ENCODE peak calls at places on chromosome 5, in eight cellular contexts. T, W, H, J, V, F, E and G are unnamed samples.

GRCh38 chr5:6485441-6485840 is 36.8 kb downstream of the UBE2QL1 start:
- DNase-seq in T (no peak), W (no peak), H (no peak), J (no peak), V (no peak), F (no peak), E (no peak), G (no peak)

GRCh38 chr5:68246802-68247201 is 31.2 kb downstream of the PIK3R1 start:
- DNase-seq in T (no peak), W (no peak), H (no peak), J (no peak), V (no peak), F (no peak), E (no peak), G (peak)

GRCh38 chr5:171586436-171586835 is 167.0 kb downstream of the FGF18 start:
- DNase-seq in T (no peak), W (no peak), H (no peak), J (no peak), V (no peak), F (no peak), E (no peak), G (no peak)

GRCh38 chr5:1762121-1762877 is 37.3 kb downstream of the MRPL36 start:
- DNase-seq in T (no peak), W (no peak), H (peak), J (no peak), V (no peak), F (no peak), E (no peak), G (no peak)

GRCh38 chr5:73985145-73985544 is 359.1 kb downstream of the ARHGEF28 start:
- DNase-seq in T (no peak), W (no peak), H (no peak), J (peak), V (peak), F (no peak), E (no peak), G (peak)

GRCh38 chr5:27328480-27328879 is 290.1 kb upstream of the CDH9 start:
- DNase-seq in T (no peak), W (peak), H (no peak), J (peak), V (peak), F (no peak), E (no peak), G (peak)

GRCh38 chr5:66538531-66538930 is 57.7 kb upstream of the MAST4 start:
- DNase-seq in T (no peak), W (no peak), H (no peak), J (no peak), V (peak), F (no peak), E (no peak), G (no peak)

GRCh38 chr5:124789104-124789605 is 42.7 kb upstream of the ZNF608 start:
- DNase-seq in T (no peak), W (no peak), H (no peak), J (no peak), V (no peak), F (no peak), E (no peak), G (no peak)

GRCh38 chr5:5979362-5979760 is 399.0 kb downstream of the MED10 start:
- DNase-seq in T (no peak), W (no peak), H (no peak), J (no peak), V (no peak), F (no peak), E (no peak), G (no peak)

GRCh38 chr5:82319977-82320376 is 41.8 kb upstream of the RPS23 start:
- DNase-seq in T (no peak), W (no peak), H (no peak), J (no peak), V (no peak), F (no peak), E (no peak), G (no peak)

GRCh38 chr5:150376799-150377771 is 19.6 kb downstream of the TCOF1 start:
- DNase-seq in T (no peak), W (no peak), H (no peak), J (peak), V (peak), F (no peak), E (no peak), G (no peak)

GRCh38 chr5:118447350-118447749 is 541.0 kb downstream of the DTWD2 start:
- DNase-seq in T (no peak), W (no peak), H (no peak), J (no peak), V (no peak), F (no peak), E (no peak), G (no peak)

GRCh38 chr5:107672212-107673105 is 1.7 kb upstream of the EFNA5 start:
- DNase-seq in T (peak), W (peak), H (peak), J (peak), V (peak), F (peak), E (peak), G (peak)

GRCh38 chr5:173191015-173191414 is 44.0 kb downstream of the NKX2-5 start:
- DNase-seq in T (no peak), W (no peak), H (no peak), J (no peak), V (no peak), F (no peak), E (no peak), G (no peak)

GRCh38 chr5:5645198-5645597 is 222.7 kb downstream of the ICE1 start:
- DNase-seq in T (no peak), W (no peak), H (no peak), J (no peak), V (no peak), F (no peak), E (no peak), G (no peak)

GRCh38 chr5:115818821-115819220 is 2.4 kb upstream of the CDO1 start:
- DNase-seq in T (no peak), W (no peak), H (no peak), J (no peak), V (no peak), F (no peak), E (no peak), G (no peak)

GRCh38 chr5:98768160-98769005 is 5.1 kb upstream of the RGMB start:
- DNase-seq in T (no peak), W (peak), H (no peak), J (peak), V (peak), F (peak), E (peak), G (peak)